ENCODE peak calls at places on chromosomes 5 and 9, in eight cellular contexts. One of them, this sample, is unnamed.
A peak's percentile ranks its signal among the peaks of the same experiment; 100 is the strongest.

GRCh38 chr5:173499471-173500212 is 116.8 kb downstream of the BOD1 start:
- DNase-seq in mesenchymal stem cell: no peak
- DNase-seq in astrocyte: no peak
- DNase-seq in neural progenitor cell: no peak
- DNase-seq in GM23248: no peak
- DNase-seq in neuronal stem cell: no peak
- DNase-seq in fibroblast of lung: no peak
- DNase-seq in Karpas-422: no peak
- DNase-seq in this sample: no peak

GRCh38 chr5:139386039-139386438 is 2.9 kb upstream of the SLC23A1 start:
- DNase-seq in mesenchymal stem cell: no peak
- DNase-seq in astrocyte: no peak
- DNase-seq in neural progenitor cell: no peak
- DNase-seq in GM23248: no peak
- DNase-seq in neuronal stem cell: no peak
- DNase-seq in fibroblast of lung: no peak
- DNase-seq in Karpas-422: no peak
- DNase-seq in this sample: peak; percentile 22

GRCh38 chr5:76499528-76500161 is 96.6 kb downstream of the IQGAP2 start:
- DNase-seq in mesenchymal stem cell: no peak
- DNase-seq in astrocyte: no peak
- DNase-seq in neural progenitor cell: no peak
- DNase-seq in GM23248: no peak
- DNase-seq in neuronal stem cell: no peak
- DNase-seq in fibroblast of lung: no peak
- DNase-seq in Karpas-422: no peak
- DNase-seq in this sample: no peak

GRCh38 chr5:93246093-93246855 is 334.7 kb downstream of the NR2F1-AS1 start:
- DNase-seq in mesenchymal stem cell: peak; percentile 81
- DNase-seq in astrocyte: peak; percentile 49
- DNase-seq in neural progenitor cell: peak; percentile 92
- DNase-seq in GM23248: peak; percentile 1
- DNase-seq in neuronal stem cell: peak; percentile 82
- DNase-seq in fibroblast of lung: peak; percentile 55
- DNase-seq in Karpas-422: no peak
- DNase-seq in this sample: no peak

GRCh38 chr9:34576943-34577634 is 12.4 kb downstream of the CNTFR start:
- DNase-seq in mesenchymal stem cell: no peak
- DNase-seq in astrocyte: no peak
- DNase-seq in neural progenitor cell: peak; percentile 88
- DNase-seq in GM23248: no peak
- DNase-seq in neuronal stem cell: no peak
- DNase-seq in fibroblast of lung: no peak
- DNase-seq in Karpas-422: no peak
- DNase-seq in this sample: no peak

GRCh38 chr9:90309809-90310522 is 332.7 kb downstream of the DIRAS2 start:
- DNase-seq in mesenchymal stem cell: no peak
- DNase-seq in astrocyte: no peak
- DNase-seq in neural progenitor cell: no peak
- DNase-seq in GM23248: no peak
- DNase-seq in neuronal stem cell: no peak
- DNase-seq in fibroblast of lung: no peak
- DNase-seq in Karpas-422: peak; percentile 15
- DNase-seq in this sample: no peak

GRCh38 chr9:87957839-87958238 is 16.5 kb downstream of the CDK20 start:
- DNase-seq in mesenchymal stem cell: no peak
- DNase-seq in astrocyte: no peak
- DNase-seq in neural progenitor cell: no peak
- DNase-seq in GM23248: no peak
- DNase-seq in neuronal stem cell: no peak
- DNase-seq in fibroblast of lung: no peak
- DNase-seq in Karpas-422: no peak
- DNase-seq in this sample: no peak

GRCh38 chr9:124004608-124005007 is 7.0 kb upstream of the LHX2 start:
- DNase-seq in mesenchymal stem cell: no peak
- DNase-seq in astrocyte: no peak
- DNase-seq in neural progenitor cell: no peak
- DNase-seq in GM23248: no peak
- DNase-seq in neuronal stem cell: no peak
- DNase-seq in fibroblast of lung: no peak
- DNase-seq in Karpas-422: no peak
- DNase-seq in this sample: no peak

GRCh38 chr5:142295084-142295758 is 29.6 kb downstream of the SPRY4 start:
- DNase-seq in mesenchymal stem cell: peak; percentile 78
- DNase-seq in astrocyte: no peak
- DNase-seq in neural progenitor cell: no peak
- DNase-seq in GM23248: no peak
- DNase-seq in neuronal stem cell: no peak
- DNase-seq in fibroblast of lung: peak; percentile 35
- DNase-seq in Karpas-422: no peak
- DNase-seq in this sample: no peak

GRCh38 chr9:35826071-35826701 is 2.3 kb downstream of the FAM221B start:
- DNase-seq in mesenchymal stem cell: peak; percentile 78
- DNase-seq in astrocyte: peak; percentile 38
- DNase-seq in neural progenitor cell: peak; percentile 55
- DNase-seq in GM23248: peak; percentile 77
- DNase-seq in neuronal stem cell: peak; percentile 33
- DNase-seq in fibroblast of lung: peak; percentile 53
- DNase-seq in Karpas-422: peak; percentile 83
- DNase-seq in this sample: peak; percentile 39

GRCh38 chr5:68055686-68056085 is 159.9 kb upstream of the PIK3R1 start:
- DNase-seq in mesenchymal stem cell: no peak
- DNase-seq in astrocyte: no peak
- DNase-seq in neural progenitor cell: no peak
- DNase-seq in GM23248: no peak
- DNase-seq in neuronal stem cell: no peak
- DNase-seq in fibroblast of lung: no peak
- DNase-seq in Karpas-422: no peak
- DNase-seq in this sample: no peak

GRCh38 chr9:123412171-123412820 is 56.3 kb downstream of the CRB2 start:
- DNase-seq in mesenchymal stem cell: no peak
- DNase-seq in astrocyte: no peak
- DNase-seq in neural progenitor cell: no peak
- DNase-seq in GM23248: no peak
- DNase-seq in neuronal stem cell: no peak
- DNase-seq in fibroblast of lung: no peak
- DNase-seq in Karpas-422: no peak
- DNase-seq in this sample: no peak

GRCh38 chr9:95023217-95024003 is 294.1 kb downstream of the FANCC start:
- DNase-seq in mesenchymal stem cell: peak; percentile 82
- DNase-seq in astrocyte: peak; percentile 95
- DNase-seq in neural progenitor cell: no peak
- DNase-seq in GM23248: peak; percentile 95
- DNase-seq in neuronal stem cell: no peak
- DNase-seq in fibroblast of lung: peak; percentile 96
- DNase-seq in Karpas-422: no peak
- DNase-seq in this sample: no peak

GRCh38 chr5:142491260-142491659 is 166.4 kb upstream of the SPRY4 start:
- DNase-seq in mesenchymal stem cell: no peak
- DNase-seq in astrocyte: no peak
- DNase-seq in neural progenitor cell: peak; percentile 95
- DNase-seq in GM23248: no peak
- DNase-seq in neuronal stem cell: peak; percentile 80
- DNase-seq in fibroblast of lung: no peak
- DNase-seq in Karpas-422: no peak
- DNase-seq in this sample: no peak

GRCh38 chr9:133261753-133262120 is 13.3 kb downstream of the ABO start:
- DNase-seq in mesenchymal stem cell: no peak
- DNase-seq in astrocyte: no peak
- DNase-seq in neural progenitor cell: no peak
- DNase-seq in GM23248: no peak
- DNase-seq in neuronal stem cell: no peak
- DNase-seq in fibroblast of lung: no peak
- DNase-seq in Karpas-422: no peak
- DNase-seq in this sample: no peak

GRCh38 chr9:38362912-38363588 is 29.5 kb upstream of the ALDH1B1 start:
- DNase-seq in mesenchymal stem cell: peak; percentile 74
- DNase-seq in astrocyte: peak; percentile 70
- DNase-seq in neural progenitor cell: peak; percentile 69
- DNase-seq in GM23248: peak; percentile 92
- DNase-seq in neuronal stem cell: peak; percentile 52
- DNase-seq in fibroblast of lung: peak; percentile 79
- DNase-seq in Karpas-422: peak; percentile 76
- DNase-seq in this sample: peak; percentile 13
- H3K4me3 ChIP-seq in mesenchymal stem cell: no peak overlapping the region
- H3K4me3 ChIP-seq in astrocyte: no peak overlapping the region
- H3K4me3 ChIP-seq in neural progenitor cell: no peak overlapping the region
- H3K4me3 ChIP-seq in GM23248: peak overlapping the region; percentile 57
- H3K4me3 ChIP-seq in neuronal stem cell: no peak overlapping the region
- H3K4me3 ChIP-seq in fibroblast of lung: peak overlapping the region; percentile 9
- H3K4me3 ChIP-seq in Karpas-422: no peak overlapping the region
- H3K4me3 ChIP-seq in this sample: no peak overlapping the region

GRCh38 chr5:180799902-180800801 is 2.5 kb downstream of the MGAT1 start:
- DNase-seq in mesenchymal stem cell: peak; percentile 77
- DNase-seq in astrocyte: peak; percentile 88
- DNase-seq in neural progenitor cell: no peak
- DNase-seq in GM23248: peak; percentile 89
- DNase-seq in neuronal stem cell: no peak
- DNase-seq in fibroblast of lung: peak; percentile 90
- DNase-seq in Karpas-422: no peak
- DNase-seq in this sample: no peak
- H3K9ac ChIP-seq in mesenchymal stem cell: peak overlapping the region; percentile 96
- H3K9ac ChIP-seq in astrocyte: peak overlapping the region; percentile 97
- H3K9ac ChIP-seq in neural progenitor cell: no peak overlapping the region
- H3K9ac ChIP-seq in GM23248: peak overlapping the region; percentile 99
- H3K9ac ChIP-seq in neuronal stem cell: no peak overlapping the region
- H3K9ac ChIP-seq in fibroblast of lung: no peak overlapping the region
- H3K9ac ChIP-seq in Karpas-422: no peak overlapping the region
- H3K9ac ChIP-seq in this sample: peak overlapping the region; percentile 17

DNA sequence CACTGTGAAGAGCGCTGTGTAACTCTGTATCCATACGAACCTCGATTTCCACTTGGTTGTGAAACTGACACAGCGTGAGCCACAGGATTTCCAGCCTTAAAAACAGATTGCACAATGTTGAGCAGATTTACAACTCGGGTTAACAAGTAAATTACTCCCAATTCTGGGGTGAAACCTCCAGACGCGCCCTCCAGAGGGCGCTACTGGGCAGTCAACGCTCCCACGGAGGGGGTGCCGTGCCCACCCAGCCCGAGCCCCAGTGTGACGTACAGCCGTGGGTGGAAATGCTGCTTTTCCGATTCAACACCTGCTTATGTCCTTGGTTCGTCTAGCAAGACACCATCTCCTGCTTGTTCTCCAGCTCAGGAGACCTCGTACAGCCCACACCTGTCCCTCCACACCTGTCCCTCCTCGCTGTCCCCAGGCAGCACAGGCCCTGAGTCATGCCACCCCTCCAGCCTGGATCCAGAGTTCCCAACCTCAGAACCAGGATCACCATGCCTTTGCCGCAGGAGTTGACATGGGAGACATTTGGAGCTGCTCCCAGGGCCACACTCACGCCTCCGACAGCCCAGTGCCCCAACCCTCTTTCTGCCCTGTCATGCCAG is 34.4 kb upstream of the SLC6A3 start:
- DNase-seq in mesenchymal stem cell: peak; percentile 49
- DNase-seq in astrocyte: no peak
- DNase-seq in neural progenitor cell: peak; percentile 64
- DNase-seq in GM23248: peak; percentile 77
- DNase-seq in neuronal stem cell: peak; percentile 26
- DNase-seq in fibroblast of lung: no peak
- DNase-seq in Karpas-422: peak; percentile 80
- DNase-seq in this sample: peak; percentile 25
- H3K36me3 ChIP-seq in mesenchymal stem cell: peaks cover 86% of the 10 kb centered on the region
- H3K36me3 ChIP-seq in astrocyte: peaks cover 9% of the 10 kb centered on the region
- H3K36me3 ChIP-seq in neural progenitor cell: no peaks in the 10 kb centered on the region
- H3K36me3 ChIP-seq in GM23248: peaks cover 13% of the 10 kb centered on the region
- H3K36me3 ChIP-seq in neuronal stem cell: peaks cover 26% of the 10 kb centered on the region
- H3K36me3 ChIP-seq in fibroblast of lung: peaks cover 26% of the 10 kb centered on the region
- H3K36me3 ChIP-seq in Karpas-422: peaks cover 16% of the 10 kb centered on the region
- H3K36me3 ChIP-seq in this sample: peaks cover 86% of the 10 kb centered on the region

GRCh38 chr5:128965011-128965637 is at the start of gene SLC27A6:
- DNase-seq in mesenchymal stem cell: peak; percentile 37
- DNase-seq in astrocyte: no peak
- DNase-seq in neural progenitor cell: peak; percentile 74
- DNase-seq in GM23248: no peak
- DNase-seq in neuronal stem cell: peak; percentile 48
- DNase-seq in fibroblast of lung: peak; percentile 6
- DNase-seq in Karpas-422: no peak
- DNase-seq in this sample: no peak
- H3K4me3 ChIP-seq in mesenchymal stem cell: peak within 1 kb of the TSS; percentile 53
- H3K4me3 ChIP-seq in astrocyte: peak within 1 kb of the TSS; percentile 56
- H3K4me3 ChIP-seq in neural progenitor cell: peak within 1 kb of the TSS; percentile 64
- H3K4me3 ChIP-seq in GM23248: no peak within 1 kb of the TSS
- H3K4me3 ChIP-seq in neuronal stem cell: peak within 1 kb of the TSS; percentile 31
- H3K4me3 ChIP-seq in fibroblast of lung: no peak within 1 kb of the TSS
- H3K4me3 ChIP-seq in Karpas-422: no peak within 1 kb of the TSS
- H3K4me3 ChIP-seq in this sample: no peak within 1 kb of the TSS

GRCh38 chr5:141135030-141135717 is at the start of gene PCDHB5:
- DNase-seq in mesenchymal stem cell: peak; percentile 67
- DNase-seq in astrocyte: no peak
- DNase-seq in neural progenitor cell: peak; percentile 54
- DNase-seq in GM23248: peak; percentile 15
- DNase-seq in neuronal stem cell: no peak
- DNase-seq in fibroblast of lung: peak; percentile 2
- DNase-seq in Karpas-422: peak; percentile 62
- DNase-seq in this sample: no peak
- H3K9ac ChIP-seq in mesenchymal stem cell: peak within 1 kb of the TSS; percentile 64
- H3K9ac ChIP-seq in astrocyte: peak within 1 kb of the TSS; percentile 53
- H3K9ac ChIP-seq in neural progenitor cell: peak within 1 kb of the TSS; percentile 5
- H3K9ac ChIP-seq in GM23248: no peak within 1 kb of the TSS
- H3K9ac ChIP-seq in neuronal stem cell: no peak within 1 kb of the TSS
- H3K9ac ChIP-seq in fibroblast of lung: no peak within 1 kb of the TSS
- H3K9ac ChIP-seq in Karpas-422: no peak within 1 kb of the TSS
- H3K9ac ChIP-seq in this sample: no peak within 1 kb of the TSS

GRCh38 chr5:181245427-181246275 is 1.9 kb upstream of the RACK1 start:
- DNase-seq in mesenchymal stem cell: no peak
- DNase-seq in astrocyte: no peak
- DNase-seq in neural progenitor cell: peak; percentile 20
- DNase-seq in GM23248: no peak
- DNase-seq in neuronal stem cell: no peak
- DNase-seq in fibroblast of lung: no peak
- DNase-seq in Karpas-422: peak; percentile 54
- DNase-seq in this sample: no peak

GRCh38 chr5:181243020-181243520 is 636 bp downstream of the RACK1 start:
- DNase-seq in mesenchymal stem cell: no peak
- DNase-seq in astrocyte: no peak
- DNase-seq in neural progenitor cell: peak; percentile 25
- DNase-seq in GM23248: peak; percentile 60
- DNase-seq in neuronal stem cell: no peak
- DNase-seq in fibroblast of lung: no peak
- DNase-seq in Karpas-422: peak; percentile 59
- DNase-seq in this sample: no peak

GRCh38 chr5:181243521-181244307 is at the start of gene RACK1:
- DNase-seq in mesenchymal stem cell: peak; percentile 94
- DNase-seq in astrocyte: peak; percentile 78
- DNase-seq in neural progenitor cell: peak; percentile 96
- DNase-seq in GM23248: peak; percentile 95
- DNase-seq in neuronal stem cell: peak; percentile 89
- DNase-seq in fibroblast of lung: peak; percentile 86
- DNase-seq in Karpas-422: peak; percentile 96
- DNase-seq in this sample: peak; percentile 91

GRCh38 chr5:181246276-181247050 is 2.8 kb upstream of the RACK1 start:
- DNase-seq in mesenchymal stem cell: peak; percentile 91
- DNase-seq in astrocyte: peak; percentile 71
- DNase-seq in neural progenitor cell: peak; percentile 84
- DNase-seq in GM23248: peak; percentile 97
- DNase-seq in neuronal stem cell: peak; percentile 68
- DNase-seq in fibroblast of lung: peak; percentile 82
- DNase-seq in Karpas-422: peak; percentile 93
- DNase-seq in this sample: peak; percentile 88

DNA sequence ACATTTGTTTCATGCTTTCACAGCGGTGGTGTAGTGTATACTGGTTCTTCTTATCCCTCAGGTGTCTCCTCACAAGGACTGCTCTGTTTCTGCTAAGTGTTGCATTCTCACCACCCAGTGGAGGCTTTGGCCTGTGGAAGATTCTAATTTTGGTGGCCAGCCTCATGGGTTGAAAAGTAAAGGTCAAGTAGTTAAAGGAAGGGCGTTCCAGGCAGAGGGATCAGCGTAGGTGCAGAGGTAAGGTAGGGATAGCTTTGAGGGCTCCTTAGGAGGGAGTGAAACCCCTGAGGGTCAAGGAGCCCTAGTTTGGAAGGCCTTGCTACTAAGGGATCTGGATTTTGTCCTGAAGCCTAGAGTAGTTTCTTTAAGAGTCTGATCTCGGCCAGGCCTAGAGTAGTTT is 4.6 kb upstream of the RACK1 start:
- DNase-seq in mesenchymal stem cell: no peak
- DNase-seq in astrocyte: no peak
- DNase-seq in neural progenitor cell: no peak
- DNase-seq in GM23248: no peak
- DNase-seq in neuronal stem cell: no peak
- DNase-seq in fibroblast of lung: no peak
- DNase-seq in Karpas-422: peak; percentile 48
- DNase-seq in this sample: no peak
- H3K36me3 ChIP-seq in mesenchymal stem cell: peaks cover 4% of the 10 kb centered on the region
- H3K36me3 ChIP-seq in astrocyte: peaks cover 9% of the 10 kb centered on the region
- H3K36me3 ChIP-seq in neural progenitor cell: no peaks in the 10 kb centered on the region
- H3K36me3 ChIP-seq in GM23248: no peaks in the 10 kb centered on the region
- H3K36me3 ChIP-seq in neuronal stem cell: peaks cover 10% of the 10 kb centered on the region
- H3K36me3 ChIP-seq in fibroblast of lung: peaks cover 6% of the 10 kb centered on the region
- H3K36me3 ChIP-seq in Karpas-422: peaks cover 7% of the 10 kb centered on the region
- H3K36me3 ChIP-seq in this sample: peaks cover 31% of the 10 kb centered on the region

This sample was measured in DND-41.